ENCODE peak calls at places on chromosomes 1 and 21, in six cellular contexts. U is RCC 7860, H is LHCN-M2, I is nucleus accumbens, R is foreskin fibroblast, Y is SJSA1. X is an unnamed sample.
A peak's percentile ranks its signal among the peaks of the same experiment; 100 is the strongest.

GRCh38 chr1:22450421-22451021 is 1.1 kb upstream of the ZBTB40 start:
- DNase-seq in U (no peak), H (peak; percentile 47), I (no peak), R (no peak), Y (no peak), X (no peak)

GRCh38 chr1:87450615-87451209 is 122.0 kb downstream of the LMO4 start:
- DNase-seq in U (no peak), H (no peak), I (no peak), R (no peak), Y (no peak), X (no peak)

GRCh38 chr1:53575141-53575947 is 116.1 kb downstream of the DMRTB1 start:
- DNase-seq in U (no peak), H (no peak), I (no peak), R (no peak), Y (no peak), X (no peak)

GRCh38 chr21:45874716-45875415 is 106.7 kb upstream of the COL6A1 start:
- DNase-seq in U (no peak), H (peak; percentile 99), I (no peak), R (peak; percentile 99), Y (peak; percentile 94), X (peak; percentile 97)

GRCh38 chr1:23101891-23102688 is 66.6 kb downstream of the LUZP1 start:
- DNase-seq in U (no peak), H (peak; percentile 82), I (no peak), R (peak; percentile 47), Y (peak; percentile 66), X (peak; percentile 86)

GRCh38 chr1:109598655-109599054 is 20.8 kb downstream of the GNAT2 start:
- DNase-seq in U (no peak), H (no peak), I (no peak), R (no peak), Y (peak; percentile 30), X (no peak)

GRCh38 chr1:119286587-119287181 is 81.9 kb upstream of the HAO2 start:
- DNase-seq in U (no peak), H (peak; percentile 47), I (no peak), R (no peak), Y (peak; percentile 15), X (peak; percentile 35)

GRCh38 chr1:54273092-54273836 is 73.3 kb downstream of the MRPL37 start:
- DNase-seq in U (peak; percentile 90), H (peak; percentile 91), I (peak; percentile 70), R (peak; percentile 89), Y (no peak), X (peak; percentile 88)

GRCh38 chr1:208668991-208669390 is 424.8 kb upstream of the PLXNA2 start:
- DNase-seq in U (no peak), H (peak; percentile 6), I (no peak), R (no peak), Y (no peak), X (no peak)

GRCh38 chr1:78367700-78368099 is 123.1 kb upstream of the PTGFR start:
- DNase-seq in U (no peak), H (no peak), I (no peak), R (no peak), Y (no peak), X (no peak)

GRCh38 chr1:109705411-109705810 is 6.6 kb upstream of the GSTM5 start:
- DNase-seq in U (no peak), H (no peak), I (no peak), R (no peak), Y (no peak), X (no peak)

GRCh38 chr1:25695991-25696330 is 79.4 kb downstream of the MAN1C1 start:
- DNase-seq in U (peak; percentile 43), H (peak; percentile 91), I (no peak), R (peak; percentile 88), Y (peak; percentile 35), X (peak; percentile 90)